ENCODE peak calls at places on chromosomes 12 and 14, in five cellular contexts. Y is epithelial cell of esophagus, U is AG09309, P is GM12878, H is uterus. N is an unnamed sample.

GRCh38 chr12:81300454-81300853 is 222.6 kb downstream of the ACSS3 start:
- DNase-seq in P (no peak), H (no peak), U (no peak), Y (peak; percentile 34), N (no peak)

GRCh38 chr12:4911316-4911994 is 1.8 kb downstream of the KCNA1 start:
- DNase-seq in U (no peak), P (no peak), Y (no peak), H (no peak), N (no peak)

GRCh38 chr14:59997496-59997895 is 77.6 kb downstream of the LRRC9 start:
- DNase-seq in U (no peak), P (no peak), Y (peak; percentile 2), H (no peak), N (no peak)

GRCh38 chr14:74569826-74570591 is 42.0 kb downstream of the LTBP2 start:
- DNase-seq in P (no peak), H (no peak), Y (peak; percentile 83), U (no peak), N (no peak)

GRCh38 chr14:101721951-101722661 is 39.4 kb upstream of the PPP2R5C start:
- DNase-seq in P (no peak), U (peak; percentile 45), H (no peak), Y (peak; percentile 51), N (no peak)

GRCh38 chr14:22520235-22520634 is 68.8 kb downstream of the DAD1 start:
- DNase-seq in U (peak; percentile 32), Y (peak; percentile 52), H (no peak), P (no peak), N (no peak)

GRCh38 chr12:121278450-121279375 is 17.8 kb downstream of the CAMKK2 start:
- DNase-seq in P (no peak), Y (no peak), H (no peak), U (no peak), N (peak; percentile 74)

GRCh38 chr14:91369628-91370445 is 47.8 kb downstream of the CCDC88C start:
- DNase-seq in U (no peak), Y (peak; percentile 70), P (no peak), H (no peak), N (no peak)

GRCh38 chr14:45156067-45156466 is 20.3 kb downstream of the FANCM start:
- DNase-seq in P (no peak), H (no peak), U (no peak), Y (peak; percentile 10), N (no peak)

GRCh38 chr14:95290769-95291440 is 28.8 kb downstream of the CLMN start:
- DNase-seq in P (no peak), H (peak; percentile 12), Y (peak; percentile 72), U (no peak), N (peak; percentile 61)

GRCh38 chr12:5073838-5074237 is 30.2 kb downstream of the KCNA5 start:
- DNase-seq in U (no peak), Y (no peak), H (no peak), P (no peak), N (no peak)

GRCh38 chr12:55728185-55728931 is 451 bp downstream of the CD63 start:
- DNase-seq in P (no peak), U (no peak), Y (peak; percentile 44), H (peak; percentile 84), N (peak; percentile 89)

GRCh38 chr14:68794130-68794855 is 1.4 kb upstream of the ZFP36L1 start:
- DNase-seq in P (no peak), Y (peak; percentile 94), U (peak; percentile 93), H (peak; percentile 92), N (peak; percentile 94)

GRCh38 chr12:111089616-111090015 is 169.2 kb upstream of the MYL2 start:
- DNase-seq in U (no peak), P (no peak), H (no peak), Y (no peak), N (no peak)

GRCh38 chr12:111091036-111091435 is 170.7 kb upstream of the MYL2 start:
- DNase-seq in H (no peak), U (no peak), Y (no peak), P (no peak), N (no peak)

GRCh38 chr12:111088409-111088808 is 168.0 kb upstream of the MYL2 start:
- DNase-seq in Y (no peak), H (no peak), U (no peak), P (no peak), N (no peak)

GRCh38 chr12:111094157-111094772 is 173.9 kb upstream of the MYL2 start:
- DNase-seq in U (no peak), Y (no peak), P (no peak), H (no peak), N (no peak)

DNA sequence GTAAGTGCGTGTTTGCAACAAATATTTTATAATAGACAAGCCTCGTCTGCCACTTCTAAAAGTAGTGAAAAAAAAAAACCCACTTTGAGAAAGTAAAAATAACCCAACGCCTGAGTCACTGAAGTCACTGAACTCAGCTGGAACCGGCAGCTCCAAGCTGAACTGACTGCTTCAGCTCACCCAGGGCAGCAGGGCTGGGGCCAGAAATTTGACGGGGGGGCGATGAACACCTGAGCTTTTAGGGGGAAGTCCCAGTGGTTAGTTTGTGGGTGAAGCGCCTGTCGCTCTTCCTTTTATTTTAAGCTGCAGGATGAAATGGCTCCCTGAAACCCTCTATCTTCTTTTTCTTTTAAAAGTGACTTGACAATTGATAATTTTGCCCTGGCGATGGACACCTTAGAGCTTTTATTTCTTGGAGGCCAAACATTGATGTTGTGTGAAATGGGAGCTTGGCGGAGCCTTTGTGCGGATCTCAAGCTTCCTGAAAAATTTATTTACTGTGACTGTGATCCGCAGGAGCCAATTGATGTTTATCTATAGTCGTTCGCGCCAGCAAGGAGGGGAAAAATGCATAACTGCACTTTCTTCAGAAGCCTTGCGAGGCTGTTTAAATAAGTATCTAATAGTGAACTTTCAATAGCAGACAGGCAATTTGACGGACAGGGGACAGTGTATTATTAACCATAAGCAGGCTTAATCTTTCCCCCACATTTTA is 173.2 kb upstream of the MYL2 start:
- DNase-seq in P (peak; percentile 21), U (no peak), Y (no peak), H (no peak), N (no peak)
- H3K4me3 ChIP-seq in P (no peak overlapping the region), U (no peak overlapping the region), Y (no peak overlapping the region), H (no peak overlapping the region), N (no peak overlapping the region)

DNA sequence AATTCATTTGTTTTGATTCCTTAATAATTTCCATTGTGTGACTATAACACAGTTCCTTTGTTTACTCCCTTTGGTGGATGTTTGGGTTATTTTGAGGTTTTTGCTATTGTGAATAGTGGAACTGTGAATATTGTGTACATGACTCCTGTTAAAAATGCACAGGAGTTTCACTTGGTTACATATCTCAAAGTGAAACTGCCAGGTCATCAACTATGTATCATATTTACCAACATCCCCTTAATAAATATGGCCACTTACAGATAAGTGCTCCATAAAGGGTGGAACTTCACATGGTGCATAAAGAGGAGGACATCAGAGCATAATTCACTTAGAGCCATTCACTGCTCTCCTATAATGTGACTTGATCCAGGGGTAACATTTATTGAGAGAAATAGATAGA is 328.9 kb downstream of the SEC23A start:
- DNase-seq in Y (no peak), P (no peak), H (no peak), U (no peak), N (no peak)
- H3K4me3 ChIP-seq in Y (no peak overlapping the region), P (no peak overlapping the region), H (no peak overlapping the region), U (no peak overlapping the region), N (no peak overlapping the region)

GRCh38 chr14:93984987-93985410 is 8.6 kb upstream of the ASB2 start:
- DNase-seq in Y (peak; percentile 27), H (peak; percentile 51), P (no peak), U (peak; percentile 71), N (peak; percentile 27)

GRCh38 chr14:93984070-93984469 is 7.7 kb upstream of the ASB2 start:
- DNase-seq in H (no peak), U (no peak), P (no peak), Y (peak; percentile 22), N (peak; percentile 26)

GRCh38 chr14:93987815-93988476 is 9.2 kb upstream of the CCDC197 start:
- DNase-seq in H (no peak), P (no peak), U (no peak), Y (no peak), N (no peak)

GRCh38 chr14:93987376-93987775 is 9.7 kb upstream of the CCDC197 start:
- DNase-seq in Y (peak; percentile 22), P (no peak), H (no peak), U (no peak), N (no peak)

GRCh38 chr14:93986972-93987371 is 10.1 kb upstream of the CCDC197 start:
- DNase-seq in Y (no peak), P (no peak), H (no peak), U (no peak), N (no peak)
- H3K4me3 ChIP-seq in Y (no peak overlapping the region), P (no peak overlapping the region), H (no peak overlapping the region), U (no peak overlapping the region), N (no peak overlapping the region)

GRCh38 chr12:31710021-31710818 is 18.6 kb downstream of the AMN1 start:
- DNase-seq in P (no peak), H (no peak), Y (no peak), U (no peak), N (no peak)

GRCh38 chr12:31714406-31715271 is 14.2 kb downstream of the AMN1 start:
- DNase-seq in H (no peak), P (no peak), U (no peak), Y (no peak), N (no peak)

GRCh38 chr12:31712877-31713276 is 15.9 kb downstream of the AMN1 start:
- DNase-seq in P (no peak), H (no peak), U (no peak), Y (no peak), N (no peak)

GRCh38 chr12:31715283-31715825 is 13.5 kb downstream of the AMN1 start:
- DNase-seq in P (peak; percentile 77), H (no peak), Y (peak; percentile 54), U (no peak), N (no peak)
- H3K4me3 ChIP-seq in P (peak overlapping the region; percentile 54), H (no peak overlapping the region), Y (no peak overlapping the region), U (no peak overlapping the region), N (no peak overlapping the region)

GRCh38 chr14:88551936-88552565 is 2.8 kb downstream of the PTPN21 start:
- DNase-seq in Y (peak; percentile 25), H (peak; percentile 27), U (no peak), P (no peak), N (no peak)
- H3K4me3 ChIP-seq in Y (peak overlapping the region; percentile 80), H (peak overlapping the region; percentile 59), U (peak overlapping the region; percentile 73), P (no peak overlapping the region), N (peak overlapping the region; percentile 76)

DNA sequence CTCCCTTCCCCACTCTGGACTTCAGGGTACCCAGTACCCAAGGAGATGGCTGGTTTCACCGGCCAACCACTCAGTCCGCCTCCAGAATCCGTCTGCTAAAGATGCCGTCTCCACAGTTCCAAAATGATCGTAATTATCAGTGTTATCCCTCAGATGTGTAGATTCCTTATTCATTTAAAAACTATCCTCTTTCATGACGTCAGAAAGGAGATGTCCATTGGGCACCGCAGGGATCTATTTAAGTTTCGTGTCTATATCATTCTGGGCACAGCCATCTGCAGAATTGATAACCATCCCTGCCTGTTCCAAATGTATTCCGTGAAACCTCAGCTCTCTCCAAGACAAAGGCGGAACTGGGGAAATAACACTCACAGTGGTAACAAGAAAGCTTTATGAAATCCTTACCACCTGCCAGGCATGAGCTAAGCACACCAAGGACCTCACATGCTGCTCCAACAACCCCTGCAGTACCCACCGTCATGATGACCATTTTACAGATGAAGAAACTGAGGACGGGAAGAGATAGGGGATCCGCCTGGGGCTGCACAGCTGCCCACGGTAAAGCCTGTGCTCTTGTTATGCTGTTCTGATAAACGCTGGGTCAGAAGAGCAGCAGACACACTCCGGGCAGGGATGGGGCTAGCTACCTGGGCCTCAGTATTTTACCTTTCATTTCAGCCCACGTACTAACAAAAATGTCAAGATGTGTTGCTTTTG is 90.0 kb downstream of the BCL11B start:
- DNase-seq in H (no peak), Y (no peak), P (no peak), U (no peak), N (no peak)
- H3K4me3 ChIP-seq in H (no peak overlapping the region), Y (no peak overlapping the region), P (no peak overlapping the region), U (no peak overlapping the region), N (no peak overlapping the region)

N was measured in lower lobe of right lung.